ENCODE peak calls at places on chromosome X, in five cellular contexts. U, Y, M, T and H are unnamed samples.

GRCh38 chrX:45145492-45146215 is 55.0 kb downstream of the DIPK2B start:
- DNase-seq in U (no peak), Y (no peak), T (no peak), M (no peak), H (no peak)

GRCh38 chrX:129108936-129109335 is 414.4 kb downstream of the SMARCA1 start:
- DNase-seq in Y (no peak), U (no peak), M (no peak), T (no peak), H (no peak)

GRCh38 chrX:67207912-67208311 is 335.9 kb upstream of the AR start:
- DNase-seq in Y (no peak), U (no peak), M (no peak), T (no peak), H (no peak)

GRCh38 chrX:11757729-11758399 is at the start of gene MSL3:
- DNase-seq in Y (peak), U (no peak), M (peak), T (peak), H (no peak)

GRCh38 chrX:28946846-28947245 is 359.6 kb downstream of the IL1RAPL1 start:
- DNase-seq in M (no peak), U (no peak), Y (no peak), T (no peak), H (no peak)

GRCh38 chrX:56113785-56114436 is 118.2 kb upstream of the KLF8 start:
- DNase-seq in U (no peak), Y (no peak), M (no peak), T (no peak), H (no peak)

GRCh38 chrX:29318051-29318450 is 730.8 kb downstream of the IL1RAPL1 start:
- DNase-seq in T (no peak), Y (peak), U (no peak), M (no peak), H (no peak)

GRCh38 chrX:74449322-74449936 is 28.1 kb downstream of the SLC16A2 start:
- DNase-seq in Y (no peak), T (no peak), M (peak), U (no peak), H (no peak)

GRCh38 chrX:72062890-72063289 is 68.8 kb downstream of the RTL5 start:
- DNase-seq in U (no peak), M (no peak), Y (peak), T (no peak), H (no peak)

GRCh38 chrX:155938132-155938531 is 57.0 kb downstream of the VAMP7 start:
- DNase-seq in T (no peak), Y (no peak), U (no peak), M (no peak), H (no peak)

GRCh38 chrX:120522820-120523219 is 37.9 kb downstream of the CUL4B start:
- DNase-seq in U (no peak), T (no peak), M (no peak), Y (no peak), H (no peak)

GRCh38 chrX:13428055-13428786 is 108.4 kb upstream of the ATXN3L start:
- DNase-seq in U (no peak), M (no peak), Y (peak), T (peak), H (no peak)

GRCh38 chrX:78375894-78376293 is 48.5 kb upstream of the CYSLTR1 start:
- DNase-seq in T (no peak), Y (no peak), M (no peak), U (no peak), H (no peak)

GRCh38 chrX:105173071-105173470 is 47.4 kb downstream of the TEX13A start:
- DNase-seq in M (no peak), U (no peak), Y (no peak), T (no peak), H (no peak)

GRCh38 chrX:7108995-7109634 is 38.4 kb upstream of the STS start:
- DNase-seq in M (no peak), U (no peak), T (no peak), Y (no peak), H (no peak)

GRCh38 chrX:111282991-111283390 is 12.7 kb upstream of the CAPN6 start:
- DNase-seq in Y (no peak), T (no peak), M (no peak), U (no peak), H (no peak)

GRCh38 chrX:31366076-31366475 is 294.2 kb upstream of the FTHL17 start:
- DNase-seq in M (no peak), U (no peak), T (no peak), Y (no peak), H (no peak)

GRCh38 chrX:15680401-15680800 is 15.8 kb upstream of the CLTRN start:
- DNase-seq in T (no peak), U (no peak), M (no peak), Y (no peak), H (no peak)

GRCh38 chrX:133185119-133185518 is 33.0 kb downstream of the TFDP3 start:
- DNase-seq in U (no peak), M (no peak), T (no peak), Y (no peak), H (no peak)

GRCh38 chrX:19545651-19546050 is 30.3 kb upstream of the MAP3K15 start:
- DNase-seq in U (no peak), Y (no peak), M (no peak), T (no peak), H (no peak)

GRCh38 chrX:101658661-101659477 is 781 bp downstream of the ARMCX2 start:
- DNase-seq in T (peak), U (peak), M (peak), Y (peak), H (peak)

GRCh38 chrX:17601816-17602215 is 135.5 kb upstream of the SCML1 start:
- DNase-seq in Y (no peak), U (no peak), T (peak), M (no peak), H (no peak)

GRCh38 chrX:44343412-44343942 is at the start of gene EFHC2:
- DNase-seq in T (peak), Y (no peak), U (peak), M (peak), H (no peak)

GRCh38 chrX:13690836-13691235 is 1.9 kb downstream of the RAB9A start:
- DNase-seq in M (no peak), T (no peak), Y (no peak), U (no peak), H (no peak)

GRCh38 chrX:119672252-119672825 is 20.6 kb downstream of the SEPTIN6 start:
- DNase-seq in Y (no peak), U (no peak), M (no peak), T (no peak), H (peak)

GRCh38 chrX:4572652-4573051 is 859.2 kb upstream of the PRKX start:
- DNase-seq in M (no peak), T (peak), Y (no peak), U (no peak), H (no peak)

GRCh38 chrX:133370719-133371275 is 44.5 kb downstream of the GPC4 start:
- DNase-seq in U (no peak), T (no peak), Y (no peak), M (no peak), H (no peak)

GRCh38 chrX:130158311-130158710 is 7.3 kb downstream of the AIFM1 start:
- DNase-seq in T (no peak), M (no peak), Y (no peak), U (no peak), H (no peak)

GRCh38 chrX:45801554-45801953 is 600.9 kb upstream of the DIPK2B start:
- DNase-seq in M (no peak), T (no peak), Y (no peak), U (no peak), H (peak)

GRCh38 chrX:108396986-108397385 is 41.2 kb downstream of the COL4A6 start:
- DNase-seq in U (no peak), T (no peak), M (no peak), Y (no peak), H (no peak)

GRCh38 chrX:8147216-8147615 is 23.9 kb downstream of the VCX2 start:
- DNase-seq in U (no peak), Y (no peak), T (no peak), M (no peak), H (no peak)